ENCODE peak calls at places on chromosome 1, in eight cellular contexts. J is osteocyte; I is cardiac muscle cell; T is CD8-positive, alpha-beta T cell; Z is bronchial epithelial cell; Q is activated T-cell treated with anti-CD3 and anti-CD28 coated beads for 1 hour; A is caudate nucleus; D is NCI-H2081 treated with DMSO at 0.1 percent for 48 hours. V is an unnamed sample.

GRCh38 chr1:21124846-21125245 is 51.9 kb downstream of the EIF4G3 start:
- DNase-seq in D (no peak), J (no peak), A (no peak), T (no peak), I (no peak), Q (no peak), Z (peak; percentile 66), V (no peak)

GRCh38 chr1:9228589-9228988 is 6.0 kb upstream of the H6PD start:
- DNase-seq in A (no peak), D (no peak), Q (no peak), I (no peak), Z (peak; percentile 62), T (no peak), J (no peak), V (no peak)

GRCh38 chr1:112509005-112509659 is 367 bp downstream of the WNT2B start:
- DNase-seq in J (peak; percentile 75), I (no peak), Q (no peak), D (no peak), Z (no peak), A (no peak), T (peak; percentile 13), V (peak; percentile 29)

GRCh38 chr1:52365091-52365745 is 787 bp downstream of the CC2D1B start:
- DNase-seq in D (no peak), Z (peak; percentile 71), I (peak; percentile 30), A (peak; percentile 55), J (no peak), Q (no peak), T (peak; percentile 19), V (no peak)

GRCh38 chr1:182725264-182725965 is 41.0 kb upstream of the RGS8 start:
- DNase-seq in I (no peak), A (no peak), Q (no peak), T (no peak), D (no peak), Z (no peak), J (no peak), V (no peak)

GRCh38 chr1:81758213-81758612 is 42.5 kb upstream of the ADGRL2 start:
- DNase-seq in T (no peak), Q (no peak), Z (no peak), D (no peak), I (no peak), J (no peak), A (no peak), V (no peak)

GRCh38 chr1:150150511-150151021 is 850 bp downstream of the PLEKHO1 start:
- DNase-seq in Z (no peak), A (no peak), D (no peak), I (peak; percentile 52), J (no peak), Q (peak; percentile 21), T (peak; percentile 43), V (peak; percentile 27)

GRCh38 chr1:94821636-94822305 is 1.6 kb downstream of the SLC44A3 start:
- DNase-seq in T (no peak), I (no peak), J (no peak), A (no peak), Q (no peak), D (no peak), Z (no peak), V (no peak)

GRCh38 chr1:47834326-47834725 is 162.9 kb downstream of the TRABD2B start:
- DNase-seq in A (no peak), I (no peak), D (no peak), Z (no peak), T (no peak), J (no peak), Q (no peak), V (no peak)

GRCh38 chr1:80218112-80218511 is 1211.6 kb upstream of the ADGRL4 start:
- DNase-seq in A (no peak), T (no peak), I (peak; percentile 55), J (no peak), Z (peak; percentile 75), Q (no peak), D (no peak), V (no peak)

GRCh38 chr1:86856196-86856595 is 57.7 kb downstream of the SELENOF start:
- DNase-seq in T (no peak), D (no peak), A (no peak), I (no peak), Z (no peak), J (no peak), Q (no peak), V (no peak)

GRCh38 chr1:1926346-1926811 is 7.3 kb upstream of the TMEM52 start:
- DNase-seq in Q (no peak), A (no peak), T (no peak), I (no peak), Z (no peak), D (no peak), J (no peak), V (no peak)

GRCh38 chr1:38990401-38990745 is 703 bp upstream of the AKIRIN1 start:
- DNase-seq in J (no peak), T (no peak), Q (no peak), Z (peak; percentile 26), I (peak; percentile 48), A (no peak), D (no peak), V (no peak)

GRCh38 chr1:36436820-36437219 is 13.4 kb downstream of the OSCP1 start:
- DNase-seq in J (no peak), T (no peak), Q (no peak), Z (peak; percentile 97), A (no peak), D (no peak), I (no peak), V (no peak)

GRCh38 chr1:156684227-156684782 is 7.1 kb upstream of the NES start:
- DNase-seq in A (no peak), Q (no peak), Z (peak; percentile 98), T (no peak), I (no peak), J (no peak), D (no peak), V (no peak)

GRCh38 chr1:14602131-14602530 is 3.6 kb downstream of the KAZN start:
- DNase-seq in I (peak; percentile 81), Z (no peak), Q (no peak), D (no peak), A (peak; percentile 29), J (no peak), T (no peak), V (peak; percentile 30)

GRCh38 chr1:46137901-46138300 is 5.5 kb upstream of the PIK3R3 start:
- DNase-seq in Q (no peak), Z (no peak), D (no peak), T (no peak), A (no peak), I (no peak), J (no peak), V (no peak)

GRCh38 chr1:78009836-78010235 is 5.1 kb downstream of the DNAJB4 start:
- DNase-seq in A (no peak), J (no peak), Q (no peak), T (no peak), I (no peak), Z (no peak), D (no peak), V (no peak)

GRCh38 chr1:105427543-105427942 is 1628.9 kb upstream of the PRMT6 start:
- DNase-seq in T (no peak), I (no peak), A (no peak), Q (no peak), J (no peak), D (no peak), Z (peak; percentile 2), V (no peak)

GRCh38 chr1:236489710-236490377 is 33.9 kb upstream of the LGALS8 start:
- DNase-seq in Q (no peak), D (peak; percentile 72), T (no peak), Z (peak; percentile 56), J (no peak), I (peak; percentile 71), A (no peak), V (no peak)

GRCh38 chr1:151994956-151995355 is 1.3 kb upstream of the S100A10 start:
- DNase-seq in A (no peak), D (no peak), I (no peak), T (no peak), Q (no peak), J (no peak), Z (peak; percentile 98), V (no peak)

GRCh38 chr1:201904579-201904978 is 15.9 kb downstream of the SHISA4 start:
- DNase-seq in A (no peak), J (no peak), Z (peak; percentile 89), D (no peak), T (no peak), Q (no peak), I (peak; percentile 93), V (no peak)

GRCh38 chr1:25906644-25907300 is 553 bp upstream of the STMN1 start:
- DNase-seq in Z (no peak), Q (no peak), D (peak; percentile 39), J (no peak), A (no peak), T (peak; percentile 15), I (peak; percentile 28), V (no peak)

GRCh38 chr1:196494766-196495165 is 113.5 kb downstream of the KCNT2 start:
- DNase-seq in I (no peak), A (no peak), J (no peak), D (no peak), Z (no peak), T (no peak), Q (no peak), V (no peak)

GRCh38 chr1:230145953-230146476 is 79.0 kb downstream of the GALNT2 start:
- DNase-seq in I (no peak), D (no peak), Z (no peak), J (no peak), Q (no peak), A (no peak), T (no peak), V (peak; percentile 48)

GRCh38 chr1:169894424-169895145 is 889 bp upstream of the SCYL3 start:
- DNase-seq in A (no peak), J (no peak), Q (no peak), D (no peak), T (no peak), I (no peak), Z (no peak), V (no peak)

GRCh38 chr1:19651141-19651737 is 7.1 kb downstream of the NBL1 start:
- DNase-seq in Q (no peak), J (no peak), A (peak; percentile 45), T (peak; percentile 54), I (peak; percentile 70), Z (no peak), D (no peak), V (peak; percentile 83)

GRCh38 chr1:226126824-226127591 is 59.5 kb downstream of the ACBD3 start:
- DNase-seq in Q (no peak), J (no peak), D (no peak), I (no peak), Z (peak; percentile 90), T (no peak), A (no peak), V (peak; percentile 85)

GRCh38 chr1:111538343-111539035 is 35.1 kb upstream of the ADORA3 start:
- DNase-seq in A (no peak), J (no peak), Z (no peak), I (no peak), D (no peak), T (no peak), Q (no peak), V (no peak)

GRCh38 chr1:64087768-64088167 is 115.7 kb upstream of the UBE2U start:
- DNase-seq in A (no peak), Z (peak; percentile 62), T (no peak), Q (no peak), D (no peak), J (no peak), I (no peak), V (no peak)

GRCh38 chr1:180926164-180926981 is 13.7 kb downstream of the KIAA1614 start:
- DNase-seq in J (peak; percentile 95), Q (no peak), T (no peak), I (peak; percentile 68), Z (no peak), A (peak; percentile 77), D (peak; percentile 69), V (no peak)

GRCh38 chr1:67746299-67746698 is 61.3 kb downstream of the GADD45A start:
- DNase-seq in D (no peak), Q (no peak), T (no peak), I (no peak), J (no peak), A (no peak), Z (no peak), V (no peak)

GRCh38 chr1:21702780-21703179 is 33.6 kb upstream of the RAP1GAP start:
- DNase-seq in J (no peak), A (no peak), T (no peak), D (no peak), I (no peak), Z (no peak), Q (no peak), V (no peak)

GRCh38 chr1:221994274-221994698 is 252.4 kb upstream of the DUSP10 start:
- DNase-seq in J (no peak), D (no peak), A (no peak), Q (no peak), Z (peak; percentile 79), T (no peak), I (no peak), V (no peak)

V was measured in upper lobe of left lung.